ENCODE peak calls at places on chromosome 4, in six cellular contexts. One of them, this sample, is unnamed.

GRCh38 chr4:91448668-91449330 is 855.0 kb upstream of the GRID2 start:
- DNase-seq in breast epithelium: no peak
- DNase-seq in OCI-LY7: no peak
- DNase-seq in HepG2: no peak
- DNase-seq in left ventricle myocardium inferior: no peak
- DNase-seq in pancreas: no peak
- DNase-seq in this sample: no peak

GRCh38 chr4:113979973-113980615 is 647 bp upstream of the ARSJ start:
- DNase-seq in breast epithelium: no peak
- DNase-seq in OCI-LY7: no peak
- DNase-seq in HepG2: no peak
- DNase-seq in left ventricle myocardium inferior: no peak
- DNase-seq in pancreas: no peak
- DNase-seq in this sample: no peak

GRCh38 chr4:25984796-25985195 is 70.8 kb downstream of the SMIM20 start:
- DNase-seq in breast epithelium: no peak
- DNase-seq in OCI-LY7: no peak
- DNase-seq in HepG2: no peak
- DNase-seq in left ventricle myocardium inferior: no peak
- DNase-seq in pancreas: no peak
- DNase-seq in this sample: no peak

GRCh38 chr4:57443308-57444243 is 333.4 kb upstream of the IGFBP7 start:
- DNase-seq in breast epithelium: no peak
- DNase-seq in OCI-LY7: no peak
- DNase-seq in HepG2: no peak
- DNase-seq in left ventricle myocardium inferior: peak
- DNase-seq in pancreas: peak
- DNase-seq in this sample: no peak

GRCh38 chr4:154643493-154643892 is 31.0 kb upstream of the FGG start:
- DNase-seq in breast epithelium: no peak
- DNase-seq in OCI-LY7: no peak
- DNase-seq in HepG2: no peak
- DNase-seq in left ventricle myocardium inferior: no peak
- DNase-seq in pancreas: no peak
- DNase-seq in this sample: no peak

GRCh38 chr4:28947374-28947773 is 1772.8 kb upstream of the PCDH7 start:
- DNase-seq in breast epithelium: no peak
- DNase-seq in OCI-LY7: no peak
- DNase-seq in HepG2: no peak
- DNase-seq in left ventricle myocardium inferior: no peak
- DNase-seq in pancreas: no peak
- DNase-seq in this sample: no peak

GRCh38 chr4:142354041-142354440 is 492.1 kb downstream of the INPP4B start:
- DNase-seq in breast epithelium: no peak
- DNase-seq in OCI-LY7: no peak
- DNase-seq in HepG2: no peak
- DNase-seq in left ventricle myocardium inferior: no peak
- DNase-seq in pancreas: no peak
- DNase-seq in this sample: no peak

GRCh38 chr4:5524900-5525299 is 183.5 kb downstream of the EVC2 start:
- DNase-seq in breast epithelium: peak
- DNase-seq in OCI-LY7: no peak
- DNase-seq in HepG2: no peak
- DNase-seq in left ventricle myocardium inferior: no peak
- DNase-seq in pancreas: no peak
- DNase-seq in this sample: no peak

GRCh38 chr4:138831943-138832342 is 183.6 kb upstream of the NOCT start:
- DNase-seq in breast epithelium: no peak
- DNase-seq in OCI-LY7: no peak
- DNase-seq in HepG2: no peak
- DNase-seq in left ventricle myocardium inferior: no peak
- DNase-seq in pancreas: no peak
- DNase-seq in this sample: no peak

GRCh38 chr4:184441461-184442392 is 32.6 kb downstream of the IRF2 start:
- DNase-seq in breast epithelium: no peak
- DNase-seq in OCI-LY7: no peak
- DNase-seq in HepG2: no peak
- DNase-seq in left ventricle myocardium inferior: no peak
- DNase-seq in pancreas: no peak
- DNase-seq in this sample: no peak

GRCh38 chr4:105520819-105521790 is 31.3 kb upstream of the ARHGEF38 start:
- DNase-seq in breast epithelium: no peak
- DNase-seq in OCI-LY7: peak
- DNase-seq in HepG2: peak
- DNase-seq in left ventricle myocardium inferior: no peak
- DNase-seq in pancreas: no peak
- DNase-seq in this sample: no peak

GRCh38 chr4:95371457-95372179 is 177.2 kb downstream of the UNC5C start:
- DNase-seq in breast epithelium: no peak
- DNase-seq in OCI-LY7: no peak
- DNase-seq in HepG2: no peak
- DNase-seq in left ventricle myocardium inferior: no peak
- DNase-seq in pancreas: no peak
- DNase-seq in this sample: no peak

GRCh38 chr4:181877329-181877848 is 365.8 kb upstream of the TENM3 start:
- DNase-seq in breast epithelium: no peak
- DNase-seq in OCI-LY7: no peak
- DNase-seq in HepG2: no peak
- DNase-seq in left ventricle myocardium inferior: no peak
- DNase-seq in pancreas: no peak
- DNase-seq in this sample: no peak

GRCh38 chr4:31081375-31081774 is 361.2 kb downstream of the PCDH7 start:
- DNase-seq in breast epithelium: no peak
- DNase-seq in OCI-LY7: no peak
- DNase-seq in HepG2: no peak
- DNase-seq in left ventricle myocardium inferior: no peak
- DNase-seq in pancreas: no peak
- DNase-seq in this sample: no peak

GRCh38 chr4:18113710-18114331 is 92.3 kb upstream of the LCORL start:
- DNase-seq in breast epithelium: no peak
- DNase-seq in OCI-LY7: no peak
- DNase-seq in HepG2: no peak
- DNase-seq in left ventricle myocardium inferior: no peak
- DNase-seq in pancreas: no peak
- DNase-seq in this sample: no peak

GRCh38 chr4:148415500-148415899 is 26.7 kb downstream of the NR3C2 start:
- DNase-seq in breast epithelium: no peak
- DNase-seq in OCI-LY7: peak
- DNase-seq in HepG2: no peak
- DNase-seq in left ventricle myocardium inferior: no peak
- DNase-seq in pancreas: no peak
- DNase-seq in this sample: no peak

DNA sequence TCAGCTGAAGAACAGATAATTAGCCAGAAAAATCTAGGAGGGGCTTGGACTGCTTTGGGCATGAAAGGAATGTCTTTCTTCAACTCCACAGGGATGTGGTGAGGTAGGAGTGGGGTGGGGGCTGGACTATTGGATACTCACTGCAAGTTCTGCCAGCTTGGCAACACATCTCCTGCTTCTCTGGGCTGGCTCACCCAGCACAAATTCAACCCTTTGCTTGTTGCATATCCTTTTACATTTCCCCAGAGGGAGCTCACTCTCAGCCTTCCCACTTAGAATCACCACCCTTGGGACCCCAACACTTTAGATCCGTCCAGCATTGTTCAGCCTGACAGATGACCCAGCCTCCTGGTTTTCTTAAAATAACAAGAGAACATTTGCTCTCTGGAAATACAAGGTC is 120.6 kb downstream of the KDR start:
- DNase-seq in breast epithelium: peak
- DNase-seq in OCI-LY7: no peak
- DNase-seq in HepG2: no peak
- DNase-seq in left ventricle myocardium inferior: no peak
- DNase-seq in pancreas: no peak
- DNase-seq in this sample: no peak
- TF ChIP-seq CTCF in breast epithelium: no peak
- TF ChIP-seq CTCF in OCI-LY7: no peak
- TF ChIP-seq CTCF in HepG2: no peak
- TF ChIP-seq CTCF in left ventricle myocardium inferior: peak
- TF ChIP-seq CTCF in pancreas: no peak
- TF ChIP-seq CTCF in this sample: no peak

GRCh38 chr4:38080575-38080974 is 120.4 kb downstream of the PTTG2 start:
- DNase-seq in breast epithelium: no peak
- DNase-seq in OCI-LY7: no peak
- DNase-seq in HepG2: no peak
- DNase-seq in left ventricle myocardium inferior: no peak
- DNase-seq in pancreas: no peak
- DNase-seq in this sample: no peak

GRCh38 chr4:38080061-38080531 is 119.9 kb downstream of the PTTG2 start:
- DNase-seq in breast epithelium: no peak
- DNase-seq in OCI-LY7: no peak
- DNase-seq in HepG2: no peak
- DNase-seq in left ventricle myocardium inferior: no peak
- DNase-seq in pancreas: no peak
- DNase-seq in this sample: no peak

GRCh38 chr4:38077791-38078489 is 117.7 kb downstream of the PTTG2 start:
- DNase-seq in breast epithelium: no peak
- DNase-seq in OCI-LY7: no peak
- DNase-seq in HepG2: peak
- DNase-seq in left ventricle myocardium inferior: no peak
- DNase-seq in pancreas: no peak
- DNase-seq in this sample: no peak

GRCh38 chr4:38076153-38076669 is 116.0 kb downstream of the PTTG2 start:
- DNase-seq in breast epithelium: no peak
- DNase-seq in OCI-LY7: no peak
- DNase-seq in HepG2: no peak
- DNase-seq in left ventricle myocardium inferior: no peak
- DNase-seq in pancreas: no peak
- DNase-seq in this sample: no peak

GRCh38 chr4:38078590-38079381 is 118.6 kb downstream of the PTTG2 start:
- DNase-seq in breast epithelium: no peak
- DNase-seq in OCI-LY7: no peak
- DNase-seq in HepG2: peak
- DNase-seq in left ventricle myocardium inferior: no peak
- DNase-seq in pancreas: no peak
- DNase-seq in this sample: no peak
- H3K4me3 ChIP-seq in breast epithelium: no peak
- H3K4me3 ChIP-seq in OCI-LY7: no peak
- H3K4me3 ChIP-seq in HepG2: peak
- H3K4me3 ChIP-seq in left ventricle myocardium inferior: no peak
- H3K4me3 ChIP-seq in pancreas: no peak
- H3K4me3 ChIP-seq in this sample: no peak

DNA sequence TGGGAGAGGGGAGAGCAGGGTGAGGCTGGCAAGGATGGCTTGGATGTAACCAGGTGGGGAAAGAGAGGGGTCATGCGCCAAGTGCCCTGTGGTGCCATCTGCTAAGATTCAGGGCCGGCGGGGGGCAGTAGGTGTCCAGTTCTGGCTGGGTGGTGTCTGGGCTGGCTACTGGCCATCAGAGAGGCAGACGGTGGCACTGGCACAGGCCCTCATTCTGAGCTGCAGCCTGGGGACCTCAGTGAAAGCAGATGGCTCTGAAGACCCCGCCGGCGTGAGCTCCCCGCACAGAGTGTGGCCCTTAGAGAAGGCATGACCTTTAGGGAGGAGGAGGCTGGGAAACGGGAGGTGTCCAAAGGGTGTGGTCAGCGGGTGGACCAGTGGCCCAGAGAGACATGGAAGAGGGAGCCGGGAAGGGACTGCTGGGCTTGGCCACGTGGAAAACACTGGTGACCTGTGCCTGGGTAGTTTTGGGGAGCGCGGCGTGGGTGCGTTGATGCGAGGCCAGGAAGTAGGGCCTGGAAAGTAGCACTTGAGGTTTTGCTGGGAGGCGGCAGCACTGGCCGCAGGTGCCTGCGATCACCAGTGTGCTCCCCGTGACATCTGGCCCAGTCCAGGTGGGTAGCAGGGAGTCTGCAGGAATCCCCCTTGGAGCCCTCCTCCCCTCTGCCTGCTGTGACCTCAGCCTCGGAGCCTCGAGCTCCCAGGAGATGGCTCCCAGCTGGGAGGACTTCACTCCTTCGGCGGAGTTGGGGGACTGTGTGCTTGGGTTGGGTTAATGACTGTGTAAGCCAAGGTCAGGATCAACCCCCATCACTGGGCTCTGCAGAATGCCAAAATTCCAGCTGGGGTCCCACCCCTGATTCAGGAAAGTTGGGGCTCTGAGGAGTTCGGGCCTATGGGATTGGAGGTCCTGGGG is 9.3 kb upstream of the SH3TC1 start:
- DNase-seq in breast epithelium: no peak
- DNase-seq in OCI-LY7: no peak
- DNase-seq in HepG2: no peak
- DNase-seq in left ventricle myocardium inferior: no peak
- DNase-seq in pancreas: no peak
- DNase-seq in this sample: no peak
- H3K27ac ChIP-seq in breast epithelium: peak
- H3K27ac ChIP-seq in OCI-LY7: no peak
- H3K27ac ChIP-seq in HepG2: no peak
- H3K27ac ChIP-seq in left ventricle myocardium inferior: peak
- H3K27ac ChIP-seq in pancreas: no peak
- H3K27ac ChIP-seq in this sample: peak

GRCh38 chr4:58739275-58739674 is 1629.1 kb upstream of the IGFBP7 start:
- DNase-seq in breast epithelium: no peak
- DNase-seq in OCI-LY7: no peak
- DNase-seq in HepG2: no peak
- DNase-seq in left ventricle myocardium inferior: no peak
- DNase-seq in pancreas: no peak
- DNase-seq in this sample: no peak
- TF ChIP-seq CTCF in breast epithelium: no peak
- TF ChIP-seq CTCF in OCI-LY7: no peak
- TF ChIP-seq CTCF in HepG2: no peak
- TF ChIP-seq CTCF in left ventricle myocardium inferior: no peak
- TF ChIP-seq CTCF in pancreas: no peak
- TF ChIP-seq CTCF in this sample: no peak

DNA sequence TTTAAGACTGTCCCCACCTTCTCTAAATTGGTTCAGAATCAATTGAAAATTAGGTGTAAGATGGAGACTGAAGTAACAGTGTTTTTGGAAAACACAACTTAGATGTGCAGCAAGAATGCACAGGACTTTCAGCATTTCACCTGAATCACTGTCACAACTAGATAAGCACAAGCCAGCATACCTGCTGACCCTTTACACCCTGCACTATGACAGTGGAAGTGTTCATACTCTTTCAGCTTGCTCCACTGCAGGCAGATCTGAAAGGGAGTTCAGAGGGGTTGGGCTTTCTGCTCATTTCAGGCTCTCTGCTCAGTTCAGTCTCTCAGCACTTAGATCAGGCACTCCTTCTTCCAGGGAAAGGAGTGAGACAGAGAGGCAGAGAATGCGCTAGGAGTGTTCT is 22.8 kb downstream of the DCUN1D4 start:
- DNase-seq in breast epithelium: no peak
- DNase-seq in OCI-LY7: no peak
- DNase-seq in HepG2: no peak
- DNase-seq in left ventricle myocardium inferior: no peak
- DNase-seq in pancreas: no peak
- DNase-seq in this sample: no peak
- H3K4me3 ChIP-seq in breast epithelium: no peak
- H3K4me3 ChIP-seq in OCI-LY7: no peak
- H3K4me3 ChIP-seq in HepG2: no peak
- H3K4me3 ChIP-seq in left ventricle myocardium inferior: no peak
- H3K4me3 ChIP-seq in pancreas: no peak
- H3K4me3 ChIP-seq in this sample: no peak

GRCh38 chr4:6574747-6575502 is at the start of gene MAN2B2:
- DNase-seq in breast epithelium: peak
- DNase-seq in OCI-LY7: peak
- DNase-seq in HepG2: peak
- DNase-seq in left ventricle myocardium inferior: peak
- DNase-seq in pancreas: peak
- DNase-seq in this sample: peak
- H3K27ac ChIP-seq in breast epithelium: peak
- H3K27ac ChIP-seq in OCI-LY7: no peak
- H3K27ac ChIP-seq in HepG2: peak
- H3K27ac ChIP-seq in left ventricle myocardium inferior: peak
- H3K27ac ChIP-seq in pancreas: no peak
- H3K27ac ChIP-seq in this sample: peak

GRCh38 chr4:180057198-180057821 is 2185.9 kb upstream of the TENM3 start:
- DNase-seq in breast epithelium: no peak
- DNase-seq in OCI-LY7: no peak
- DNase-seq in HepG2: no peak
- DNase-seq in left ventricle myocardium inferior: no peak
- DNase-seq in pancreas: no peak
- DNase-seq in this sample: no peak
- TF ChIP-seq CTCF in breast epithelium: no peak
- TF ChIP-seq CTCF in OCI-LY7: peak
- TF ChIP-seq CTCF in HepG2: no peak
- TF ChIP-seq CTCF in left ventricle myocardium inferior: no peak
- TF ChIP-seq CTCF in pancreas: no peak
- TF ChIP-seq CTCF in this sample: no peak

This sample was measured in thoracic aorta.